ENCODE peak calls at places on chromosomes 12 and 14, in five cellular contexts. One of them, this sample, is unnamed.

GRCh38 chr12:121781751-121782615 is 11.5 kb downstream of the RHOF start:
- DNase-seq in HTR-8/SVneo: no peak
- DNase-seq in mesenteric fat pad: no peak
- DNase-seq in spleen: no peak
- DNase-seq in mesendoderm: no peak
- DNase-seq in this sample: no peak

GRCh38 chr12:89863968-89864367 is 155.3 kb upstream of the ATP2B1 start:
- DNase-seq in HTR-8/SVneo: no peak
- DNase-seq in mesenteric fat pad: no peak
- DNase-seq in spleen: no peak
- DNase-seq in mesendoderm: no peak
- DNase-seq in this sample: no peak

GRCh38 chr14:23577710-23578392 is 739 bp downstream of the JPH4 start:
- DNase-seq in HTR-8/SVneo: no peak
- DNase-seq in mesenteric fat pad: peak; percentile 84
- DNase-seq in spleen: no peak
- DNase-seq in mesendoderm: no peak
- DNase-seq in this sample: no peak

GRCh38 chr12:27588786-27589185 is 64.8 kb downstream of the PPFIBP1 start:
- DNase-seq in HTR-8/SVneo: no peak
- DNase-seq in mesenteric fat pad: no peak
- DNase-seq in spleen: no peak
- DNase-seq in mesendoderm: peak; percentile 29
- DNase-seq in this sample: no peak

GRCh38 chr12:12999959-13000615 is at the start of gene HEBP1:
- DNase-seq in HTR-8/SVneo: peak; percentile 80
- DNase-seq in mesenteric fat pad: peak; percentile 99
- DNase-seq in spleen: peak; percentile 100
- DNase-seq in mesendoderm: peak; percentile 91
- DNase-seq in this sample: peak; percentile 16

GRCh38 chr12:104546575-104546974 is 89.8 kb downstream of the CHST11 start:
- DNase-seq in HTR-8/SVneo: no peak
- DNase-seq in mesenteric fat pad: no peak
- DNase-seq in spleen: no peak
- DNase-seq in mesendoderm: no peak
- DNase-seq in this sample: no peak

GRCh38 chr12:111102062-111102735 is 181.8 kb upstream of the MYL2 start:
- DNase-seq in HTR-8/SVneo: no peak
- DNase-seq in mesenteric fat pad: no peak
- DNase-seq in spleen: peak; percentile 50
- DNase-seq in mesendoderm: no peak
- DNase-seq in this sample: no peak

GRCh38 chr12:121796855-121797751 is 3.6 kb upstream of the RHOF start:
- DNase-seq in HTR-8/SVneo: peak; percentile 87
- DNase-seq in mesenteric fat pad: peak; percentile 97
- DNase-seq in spleen: peak; percentile 94
- DNase-seq in mesendoderm: peak; percentile 93
- DNase-seq in this sample: no peak

GRCh38 chr14:92408186-92408585 is 85.2 kb downstream of the SLC24A4 start:
- DNase-seq in HTR-8/SVneo: no peak
- DNase-seq in mesenteric fat pad: no peak
- DNase-seq in spleen: no peak
- DNase-seq in mesendoderm: peak; percentile 25
- DNase-seq in this sample: no peak

GRCh38 chr12:32261638-32262037 is 137.7 kb upstream of the FGD4 start:
- DNase-seq in HTR-8/SVneo: no peak
- DNase-seq in mesenteric fat pad: no peak
- DNase-seq in spleen: no peak
- DNase-seq in mesendoderm: peak; percentile 74
- DNase-seq in this sample: no peak

GRCh38 chr14:104101651-104102281 is 16.3 kb downstream of the ASPG start:
- DNase-seq in HTR-8/SVneo: no peak
- DNase-seq in mesenteric fat pad: no peak
- DNase-seq in spleen: peak; percentile 72
- DNase-seq in mesendoderm: no peak
- DNase-seq in this sample: no peak

GRCh38 chr14:41986726-41987125 is 380.1 kb downstream of the LRFN5 start:
- DNase-seq in HTR-8/SVneo: peak; percentile 2
- DNase-seq in mesenteric fat pad: no peak
- DNase-seq in spleen: no peak
- DNase-seq in mesendoderm: no peak
- DNase-seq in this sample: no peak

GRCh38 chr12:65200007-65200665 is 30.8 kb downstream of the LEMD3 start:
- DNase-seq in HTR-8/SVneo: no peak
- DNase-seq in mesenteric fat pad: no peak
- DNase-seq in spleen: no peak
- DNase-seq in mesendoderm: no peak
- DNase-seq in this sample: no peak

GRCh38 chr12:25463521-25463920 is 89.6 kb downstream of the LMNTD1 start:
- DNase-seq in HTR-8/SVneo: no peak
- DNase-seq in mesenteric fat pad: no peak
- DNase-seq in spleen: no peak
- DNase-seq in mesendoderm: no peak
- DNase-seq in this sample: no peak

GRCh38 chr14:68417007-68417659 is 375.7 kb downstream of the ZFP36L1 start:
- DNase-seq in HTR-8/SVneo: no peak
- DNase-seq in mesenteric fat pad: no peak
- DNase-seq in spleen: no peak
- DNase-seq in mesendoderm: no peak
- DNase-seq in this sample: no peak

GRCh38 chr12:108635201-108635996 is 1.7 kb upstream of the SELPLG start:
- DNase-seq in HTR-8/SVneo: no peak
- DNase-seq in mesenteric fat pad: no peak
- DNase-seq in spleen: peak; percentile 87
- DNase-seq in mesendoderm: peak; percentile 26
- DNase-seq in this sample: peak; percentile 99

GRCh38 chr12:74922642-74923041 is 287.0 kb downstream of the KCNC2 start:
- DNase-seq in HTR-8/SVneo: no peak
- DNase-seq in mesenteric fat pad: no peak
- DNase-seq in spleen: no peak
- DNase-seq in mesendoderm: no peak
- DNase-seq in this sample: no peak

GRCh38 chr14:68784298-68784910 is 8.5 kb downstream of the ZFP36L1 start:
- DNase-seq in HTR-8/SVneo: no peak
- DNase-seq in mesenteric fat pad: peak; percentile 41
- DNase-seq in spleen: no peak
- DNase-seq in mesendoderm: no peak
- DNase-seq in this sample: no peak

GRCh38 chr14:51651388-51652167 is at the start of gene FRMD6:
- DNase-seq in HTR-8/SVneo: peak; percentile 67
- DNase-seq in mesenteric fat pad: peak; percentile 96
- DNase-seq in spleen: peak; percentile 94
- DNase-seq in mesendoderm: peak; percentile 93
- DNase-seq in this sample: peak; percentile 26

GRCh38 chr14:32197919-32198318 is 3.9 kb upstream of the RNU6-7 start:
- DNase-seq in HTR-8/SVneo: no peak
- DNase-seq in mesenteric fat pad: no peak
- DNase-seq in spleen: no peak
- DNase-seq in mesendoderm: peak; percentile 11
- DNase-seq in this sample: no peak